ENCODE peak calls at places on chromosomes 7 and 10, in four cellular contexts. L is colonic mucosa, K is heart left ventricle, M is GM23338. A is an unnamed sample.

GRCh38 chr10:132477398-132478340 is 59.9 kb upstream of the INPP5A start:
- DNase-seq in L (no peak), M (peak; percentile 52), K (no peak), A (no peak)

GRCh38 chr10:98196985-98197384 is 62.5 kb downstream of the R3HCC1L start:
- DNase-seq in K (no peak), L (no peak), M (no peak), A (no peak)

GRCh38 chr10:61903184-61903990 is 1.9 kb downstream of the ARID5B start:
- DNase-seq in K (peak; percentile 55), L (peak; percentile 74), M (peak; percentile 79), A (peak; percentile 79)

GRCh38 chr7:84248267-84248666 is 53.7 kb upstream of the SEMA3A start:
- DNase-seq in L (no peak), M (no peak), K (no peak), A (no peak)

GRCh38 chr7:41292457-41292856 is 410.4 kb downstream of the INHBA start:
- DNase-seq in L (no peak), K (no peak), M (no peak), A (no peak)

GRCh38 chr7:101436857-101437576 is 74.3 kb downstream of the COL26A1 start:
- DNase-seq in M (peak; percentile 93), K (no peak), L (peak; percentile 47), A (peak; percentile 88)

GRCh38 chr10:17838080-17838634 is 29.0 kb downstream of the MRC1 start:
- DNase-seq in L (no peak), K (no peak), M (no peak), A (no peak)

GRCh38 chr10:123100030-123100762 is 35.6 kb upstream of the HMX3 start:
- DNase-seq in M (peak; percentile 15), K (no peak), L (no peak), A (peak; percentile 12)

GRCh38 chr7:129781128-129781855 is 169.8 kb downstream of the NRF1 start:
- DNase-seq in M (peak; percentile 81), L (no peak), K (no peak), A (no peak)

GRCh38 chr7:157138424-157139141 is at the start of gene UBE3C:
- DNase-seq in M (peak; percentile 96), L (peak; percentile 91), K (peak; percentile 91), A (peak; percentile 83)

GRCh38 chr10:48981310-48981907 is 41.8 kb upstream of the LRRC18 start:
- DNase-seq in K (peak; percentile 61), M (peak; percentile 89), L (peak; percentile 51), A (peak; percentile 6)

GRCh38 chr7:99424932-99425730 is 13.5 kb downstream of the PTCD1 start:
- DNase-seq in K (no peak), M (no peak), L (no peak), A (no peak)

GRCh38 chr7:22193361-22194016 is 163.5 kb downstream of the RAPGEF5 start:
- DNase-seq in K (peak; percentile 16), M (peak; percentile 89), L (no peak), A (no peak)

DNA sequence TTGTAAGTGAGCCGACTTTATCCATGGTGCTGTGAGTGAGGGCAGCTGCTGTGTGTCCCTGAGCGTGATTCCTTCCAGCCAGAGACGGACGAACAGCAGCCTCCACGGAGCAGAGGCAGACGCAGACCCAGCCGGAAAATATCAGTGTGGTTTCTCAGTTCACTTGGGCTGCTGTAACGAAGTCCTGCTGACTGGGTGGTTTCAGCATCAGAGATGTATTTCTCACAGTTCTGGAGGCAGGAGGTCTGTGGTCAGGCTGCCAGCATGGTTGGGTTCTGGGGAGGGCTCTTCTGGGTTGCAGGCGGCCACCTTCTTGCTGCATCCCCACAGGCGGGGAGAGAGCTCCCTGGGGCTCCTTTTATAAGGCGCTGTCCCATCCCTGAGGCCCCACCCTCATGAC is 375.6 kb downstream of the GLRX3 start:
- DNase-seq in K (no peak), L (no peak), M (no peak), A (no peak)
- H3K36me3 ChIP-seq in K (no peaks in the 10 kb centered on the region), L (no peaks in the 10 kb centered on the region), M (peaks cover 5% of the 10 kb centered on the region), A (no peaks in the 10 kb centered on the region)

GRCh38 chr7:30247546-30248386 is 36.6 kb upstream of the ZNRF2 start:
- DNase-seq in K (no peak), L (no peak), M (no peak), A (peak; percentile 89)
- H3K4me1 ChIP-seq in K (peaks cover 4% of the 10 kb centered on the region), L (no peaks in the 10 kb centered on the region), M (no peaks in the 10 kb centered on the region), A (peaks cover 17% of the 10 kb centered on the region)

GRCh38 chr7:150891740-150892139 is 39.4 kb downstream of the AOC1 start:
- DNase-seq in K (no peak), L (no peak), M (no peak), A (no peak)
- H3K4me3 ChIP-seq in K (no peak overlapping the region), L (no peak overlapping the region), M (no peak overlapping the region), A (no peak overlapping the region)

DNA sequence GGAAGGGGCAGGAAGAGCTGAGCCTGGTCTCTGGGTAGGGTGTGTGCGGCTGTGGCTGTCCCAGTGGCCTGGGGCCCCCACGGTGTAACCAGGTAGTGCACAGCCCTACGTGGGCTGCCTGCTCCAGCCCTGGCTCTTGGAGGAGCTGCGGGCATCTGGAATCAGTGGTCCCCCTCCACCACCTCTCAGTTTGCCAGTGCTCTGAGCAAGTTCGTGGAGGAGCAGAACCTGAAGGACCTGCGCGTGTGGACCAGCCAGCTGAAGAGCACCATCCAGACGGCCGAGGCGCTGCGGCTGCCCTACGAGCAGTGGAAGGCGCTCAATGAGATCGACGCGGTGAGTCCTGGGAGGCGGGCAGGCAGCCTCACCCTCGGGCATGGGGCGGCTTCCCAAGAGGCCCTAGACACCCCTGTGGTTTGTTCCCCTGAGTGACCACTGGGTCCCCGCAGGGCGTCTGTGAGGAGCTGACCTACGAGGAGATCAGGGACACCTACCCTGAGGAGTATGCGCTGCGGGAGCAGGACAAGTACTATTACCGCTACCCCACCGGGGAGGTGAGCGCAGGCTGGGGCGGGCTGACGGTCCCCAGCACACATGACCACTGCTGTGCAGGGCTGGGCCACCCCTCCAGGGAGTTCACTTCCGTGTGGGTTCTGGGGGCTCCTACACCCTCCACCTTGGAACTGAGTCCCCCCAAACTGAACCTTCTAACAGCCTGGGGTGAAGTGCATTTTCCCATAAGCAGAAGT is 18.6 kb downstream of the PFKFB3 start:
- DNase-seq in K (no peak), L (no peak), M (no peak), A (no peak)
- H3K36me3 ChIP-seq in K (peaks cover 96% of the 10 kb centered on the region), L (peaks cover 39% of the 10 kb centered on the region), M (peaks cover 32% of the 10 kb centered on the region), A (peaks cover 83% of the 10 kb centered on the region)

GRCh38 chr10:103837370-103838094 is 17.8 kb downstream of the SH3PXD2A start:
- DNase-seq in K (no peak), M (no peak), L (peak; percentile 19), A (no peak)

GRCh38 chr10:103835121-103836045 is 20.0 kb downstream of the SH3PXD2A start:
- DNase-seq in M (no peak), K (peak; percentile 82), L (peak; percentile 60), A (no peak)

GRCh38 chr10:103836776-103837344 is 18.5 kb downstream of the SH3PXD2A start:
- DNase-seq in L (no peak), M (no peak), K (no peak), A (no peak)

GRCh38 chr10:103834436-103835095 is 20.8 kb downstream of the SH3PXD2A start:
- DNase-seq in K (no peak), M (no peak), L (no peak), A (no peak)

DNA sequence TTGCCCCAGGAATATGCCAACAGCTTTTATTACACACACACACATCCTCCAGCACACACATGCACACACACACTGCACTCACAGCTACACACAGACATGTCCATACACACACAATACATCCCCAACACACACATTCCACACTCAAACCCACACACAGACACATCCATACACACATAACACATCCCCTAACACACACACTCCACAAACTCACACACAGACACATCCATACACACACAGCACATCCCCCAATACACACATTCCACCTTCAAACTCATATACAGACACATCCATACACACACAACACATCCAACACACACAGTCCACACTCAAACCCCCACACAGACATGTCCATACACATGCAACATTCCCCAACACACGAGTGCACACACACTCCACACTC is 19.1 kb downstream of the SH3PXD2A start:
- DNase-seq in M (no peak), L (no peak), K (no peak), A (no peak)
- H3K4me1 ChIP-seq in M (peaks cover 48% of the 10 kb centered on the region), L (peaks cover 37% of the 10 kb centered on the region), K (peaks cover 40% of the 10 kb centered on the region), A (no peaks in the 10 kb centered on the region)

GRCh38 chr7:25752967-25753791 is 398.8 kb upstream of the NFE2L3 start:
- DNase-seq in L (no peak), M (peak; percentile 47), K (no peak), A (peak; percentile 81)

GRCh38 chr7:25752169-25752568 is 399.8 kb upstream of the NFE2L3 start:
- DNase-seq in K (no peak), L (no peak), M (no peak), A (no peak)

GRCh38 chr7:25753837-25754236 is 398.2 kb upstream of the NFE2L3 start:
- DNase-seq in L (no peak), K (no peak), M (no peak), A (no peak)

GRCh38 chr7:25754333-25754732 is 397.7 kb upstream of the NFE2L3 start:
- DNase-seq in M (no peak), K (no peak), L (no peak), A (no peak)

DNA sequence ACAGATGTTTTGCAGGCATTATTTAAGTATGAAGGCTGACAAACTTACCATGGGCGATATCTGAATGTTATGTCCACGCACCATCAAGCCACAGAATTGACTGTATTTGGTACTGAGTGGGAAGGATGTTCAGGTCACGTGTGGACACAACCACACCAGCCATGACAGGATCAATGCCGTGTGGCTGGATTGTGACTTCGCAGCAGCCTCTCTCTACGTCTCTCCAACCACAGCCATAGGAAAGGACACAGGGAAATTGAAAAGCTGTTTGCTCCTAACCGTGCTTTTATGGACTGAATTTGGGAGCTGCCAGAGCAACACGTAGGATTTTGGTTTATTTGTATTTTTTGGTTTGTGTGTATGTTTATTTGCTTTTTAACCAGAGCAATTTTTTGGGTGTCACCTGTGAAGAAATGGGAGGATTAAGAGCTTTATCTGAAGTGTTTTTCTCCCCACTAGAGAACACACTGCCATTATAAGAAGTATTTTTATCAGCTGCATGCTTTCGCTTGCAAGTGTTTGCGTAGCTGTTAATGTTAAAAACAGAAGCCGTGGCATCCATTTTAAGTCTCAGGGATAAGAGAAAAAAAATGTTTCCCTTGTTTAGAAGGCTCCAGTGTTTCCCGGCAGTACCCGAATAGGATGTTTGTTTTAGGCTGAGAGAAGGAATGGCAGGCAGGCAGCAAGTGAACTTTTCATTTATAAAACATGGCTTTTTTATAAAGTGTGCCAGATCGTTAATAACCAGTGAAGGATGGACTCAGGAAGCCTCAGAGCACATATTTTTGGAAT is 401.1 kb upstream of the NFE2L3 start:
- DNase-seq in L (no peak), M (no peak), K (peak; percentile 7), A (no peak)
- H3K4me3 ChIP-seq in L (no peak overlapping the region), M (no peak overlapping the region), K (peak overlapping the region; percentile 5), A (no peak overlapping the region)

GRCh38 chr7:107918948-107919347 is 28.0 kb downstream of the DLD start:
- DNase-seq in K (no peak), M (no peak), L (no peak), A (no peak)

GRCh38 chr7:107913846-107914245 is 22.9 kb downstream of the DLD start:
- DNase-seq in L (no peak), K (no peak), M (no peak), A (no peak)

GRCh38 chr7:107914834-107915233 is 23.9 kb downstream of the DLD start:
- DNase-seq in K (no peak), M (no peak), L (no peak), A (no peak)

GRCh38 chr7:107920048-107920772 is 29.2 kb downstream of the DLD start:
- DNase-seq in L (no peak), M (no peak), K (no peak), A (no peak)

GRCh38 chr7:107917770-107918651 is 27.0 kb downstream of the DLD start:
- DNase-seq in L (no peak), M (no peak), K (no peak), A (no peak)
- H3K36me3 ChIP-seq in L (peaks cover 5% of the 10 kb centered on the region), M (peaks cover 31% of the 10 kb centered on the region), K (peaks cover 91% of the 10 kb centered on the region), A (peaks cover 63% of the 10 kb centered on the region)